ENCODE peak calls at places on chromosomes 5 and 9, in six cellular contexts. One of them, this sample, is unnamed.
A peak's percentile ranks its signal among the peaks of the same experiment; 100 is the strongest.

GRCh38 chr5:58999804-59000595 is 417.1 kb downstream of the RAB3C start:
- DNase-seq in GM23338: peak; percentile 93
- DNase-seq in astrocyte of the spinal cord: no peak
- DNase-seq in neural crest cell: peak; percentile 2
- DNase-seq in ovary: no peak
- DNase-seq in K562: peak; percentile 24
- DNase-seq in this sample: no peak

GRCh38 chr9:102124465-102124864 is 386.0 kb upstream of the GRIN3A start:
- DNase-seq in GM23338: no peak
- DNase-seq in astrocyte of the spinal cord: no peak
- DNase-seq in neural crest cell: no peak
- DNase-seq in ovary: no peak
- DNase-seq in K562: no peak
- DNase-seq in this sample: no peak

GRCh38 chr5:29162297-29162696 is 2031.2 kb upstream of the CDH6 start:
- DNase-seq in GM23338: no peak
- DNase-seq in astrocyte of the spinal cord: no peak
- DNase-seq in neural crest cell: no peak
- DNase-seq in ovary: no peak
- DNase-seq in K562: no peak
- DNase-seq in this sample: no peak

GRCh38 chr5:133610489-133611356 is 1.6 kb downstream of the FSTL4 start:
- DNase-seq in GM23338: peak; percentile 91
- DNase-seq in astrocyte of the spinal cord: peak; percentile 12
- DNase-seq in neural crest cell: peak; percentile 73
- DNase-seq in ovary: no peak
- DNase-seq in K562: peak; percentile 45
- DNase-seq in this sample: no peak

GRCh38 chr5:38905516-38905915 is 59.7 kb downstream of the OSMR start:
- DNase-seq in GM23338: no peak
- DNase-seq in astrocyte of the spinal cord: peak; percentile 12
- DNase-seq in neural crest cell: no peak
- DNase-seq in ovary: no peak
- DNase-seq in K562: no peak
- DNase-seq in this sample: peak; percentile 58

GRCh38 chr5:75116836-75117235 is 64.5 kb upstream of the GCNT4 start:
- DNase-seq in GM23338: no peak
- DNase-seq in astrocyte of the spinal cord: no peak
- DNase-seq in neural crest cell: no peak
- DNase-seq in ovary: no peak
- DNase-seq in K562: no peak
- DNase-seq in this sample: no peak

GRCh38 chr5:160083501-160083900 is 35.7 kb downstream of the PWWP2A start:
- DNase-seq in GM23338: no peak
- DNase-seq in astrocyte of the spinal cord: no peak
- DNase-seq in neural crest cell: no peak
- DNase-seq in ovary: no peak
- DNase-seq in K562: no peak
- DNase-seq in this sample: no peak

GRCh38 chr5:156394642-156395393 is 67.9 kb downstream of the SGCD start:
- DNase-seq in GM23338: no peak
- DNase-seq in astrocyte of the spinal cord: no peak
- DNase-seq in neural crest cell: no peak
- DNase-seq in ovary: no peak
- DNase-seq in K562: no peak
- DNase-seq in this sample: peak; percentile 36

GRCh38 chr9:34884732-34885131 is 73.4 kb upstream of the PHF24 start:
- DNase-seq in GM23338: no peak
- DNase-seq in astrocyte of the spinal cord: no peak
- DNase-seq in neural crest cell: no peak
- DNase-seq in ovary: no peak
- DNase-seq in K562: no peak
- DNase-seq in this sample: no peak

GRCh38 chr5:55540024-55540423 is 5.3 kb upstream of the PLPP1 start:
- DNase-seq in GM23338: no peak
- DNase-seq in astrocyte of the spinal cord: no peak
- DNase-seq in neural crest cell: no peak
- DNase-seq in ovary: no peak
- DNase-seq in K562: no peak
- DNase-seq in this sample: peak; percentile 13

GRCh38 chr5:96067902-96068614 is 106.4 kb upstream of the ELL2 start:
- DNase-seq in GM23338: no peak
- DNase-seq in astrocyte of the spinal cord: peak; percentile 82
- DNase-seq in neural crest cell: no peak
- DNase-seq in ovary: no peak
- DNase-seq in K562: no peak
- DNase-seq in this sample: peak; percentile 90

GRCh38 chr9:136043386-136044054 is 51.6 kb downstream of the NACC2 start:
- DNase-seq in GM23338: no peak
- DNase-seq in astrocyte of the spinal cord: no peak
- DNase-seq in neural crest cell: no peak
- DNase-seq in ovary: no peak
- DNase-seq in K562: no peak
- DNase-seq in this sample: no peak

GRCh38 chr9:115226152-115226551 is 108.2 kb upstream of the TNC start:
- DNase-seq in GM23338: peak; percentile 15
- DNase-seq in astrocyte of the spinal cord: no peak
- DNase-seq in neural crest cell: no peak
- DNase-seq in ovary: no peak
- DNase-seq in K562: no peak
- DNase-seq in this sample: no peak

GRCh38 chr5:136066705-136067271 is 38.0 kb downstream of the TGFBI start:
- DNase-seq in GM23338: peak; percentile 21
- DNase-seq in astrocyte of the spinal cord: no peak
- DNase-seq in neural crest cell: no peak
- DNase-seq in ovary: peak; percentile 28
- DNase-seq in K562: no peak
- DNase-seq in this sample: peak; percentile 80

GRCh38 chr5:89034588-89034987 is 151.6 kb upstream of the MEF2C start:
- DNase-seq in GM23338: no peak
- DNase-seq in astrocyte of the spinal cord: peak; percentile 18
- DNase-seq in neural crest cell: no peak
- DNase-seq in ovary: no peak
- DNase-seq in K562: no peak
- DNase-seq in this sample: peak; percentile 27

GRCh38 chr5:132825165-132825823 is 5.2 kb downstream of the SHROOM1 start:
- DNase-seq in GM23338: peak; percentile 76
- DNase-seq in astrocyte of the spinal cord: no peak
- DNase-seq in neural crest cell: no peak
- DNase-seq in ovary: no peak
- DNase-seq in K562: no peak
- DNase-seq in this sample: no peak

GRCh38 chr5:1975898-1976765 is 93.4 kb upstream of the IRX4 start:
- DNase-seq in GM23338: no peak
- DNase-seq in astrocyte of the spinal cord: no peak
- DNase-seq in neural crest cell: no peak
- DNase-seq in ovary: no peak
- DNase-seq in K562: no peak
- DNase-seq in this sample: peak; percentile 38
- TF ChIP-seq CTCF in GM23338: peak; percentile 43
- TF ChIP-seq CTCF in astrocyte of the spinal cord: no peak
- TF ChIP-seq CTCF in neural crest cell: no peak
- TF ChIP-seq CTCF in ovary: no peak
- TF ChIP-seq CTCF in K562: no peak
- TF ChIP-seq CTCF in this sample: peak; percentile 19

GRCh38 chr9:112550531-112550930 is 63.9 kb downstream of the KIAA1958 start:
- DNase-seq in GM23338: peak; percentile 66
- DNase-seq in astrocyte of the spinal cord: no peak
- DNase-seq in neural crest cell: no peak
- DNase-seq in ovary: no peak
- DNase-seq in K562: no peak
- DNase-seq in this sample: no peak

GRCh38 chr9:112545237-112545636 is 58.6 kb downstream of the KIAA1958 start:
- DNase-seq in GM23338: no peak
- DNase-seq in astrocyte of the spinal cord: no peak
- DNase-seq in neural crest cell: no peak
- DNase-seq in ovary: no peak
- DNase-seq in K562: no peak
- DNase-seq in this sample: no peak

GRCh38 chr9:112547712-112548440 is 61.2 kb downstream of the KIAA1958 start:
- DNase-seq in GM23338: peak; percentile 77
- DNase-seq in astrocyte of the spinal cord: no peak
- DNase-seq in neural crest cell: no peak
- DNase-seq in ovary: no peak
- DNase-seq in K562: no peak
- DNase-seq in this sample: no peak

GRCh38 chr9:112546149-112547012 is 59.8 kb downstream of the KIAA1958 start:
- DNase-seq in GM23338: peak; percentile 52
- DNase-seq in astrocyte of the spinal cord: peak; percentile 50
- DNase-seq in neural crest cell: no peak
- DNase-seq in ovary: no peak
- DNase-seq in K562: peak; percentile 46
- DNase-seq in this sample: no peak

DNA sequence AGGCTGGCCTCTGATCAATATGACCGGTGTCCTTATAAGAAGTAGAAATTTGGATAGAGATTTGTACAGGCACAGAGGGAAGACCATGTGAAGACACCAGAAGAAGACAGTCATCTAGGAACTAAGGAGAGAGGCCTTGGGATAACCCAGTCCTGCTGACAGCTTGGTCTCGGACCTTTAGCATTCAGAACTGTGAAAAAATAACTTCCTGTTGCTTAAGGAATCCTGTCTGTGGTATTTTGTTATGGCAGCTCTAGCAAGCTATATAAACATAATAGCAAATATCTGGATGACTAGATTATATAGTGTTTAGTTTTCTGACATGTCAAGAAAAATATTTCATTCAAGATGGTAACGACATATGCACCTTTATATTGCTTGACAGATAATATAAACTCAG is 62.2 kb downstream of the KIAA1958 start:
- DNase-seq in GM23338: no peak
- DNase-seq in astrocyte of the spinal cord: no peak
- DNase-seq in neural crest cell: no peak
- DNase-seq in ovary: no peak
- DNase-seq in K562: no peak
- DNase-seq in this sample: no peak
- TF ChIP-seq CTCF in GM23338: no peak
- TF ChIP-seq CTCF in astrocyte of the spinal cord: no peak
- TF ChIP-seq CTCF in neural crest cell: no peak
- TF ChIP-seq CTCF in ovary: no peak
- TF ChIP-seq CTCF in K562: no peak
- TF ChIP-seq CTCF in this sample: no peak

DNA sequence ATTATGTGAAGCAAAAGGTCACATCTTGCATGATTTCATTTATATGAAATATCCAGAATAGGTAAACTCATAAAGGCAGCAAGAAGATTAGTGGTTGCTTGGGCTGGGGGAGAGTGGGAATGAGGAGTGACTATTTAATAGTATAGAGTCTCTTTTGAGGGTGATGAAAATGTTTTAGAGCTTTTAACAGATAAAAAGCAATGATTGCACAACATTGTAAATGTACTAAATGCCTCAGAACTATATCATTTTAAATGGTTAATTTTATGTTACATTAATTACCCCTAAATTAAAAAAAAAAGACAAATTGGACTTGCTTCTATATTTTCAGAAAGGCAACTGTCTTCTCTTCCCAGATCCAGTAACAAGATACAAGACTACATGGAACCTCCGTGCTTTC is 21.9 kb upstream of the TTC39B start:
- DNase-seq in GM23338: no peak
- DNase-seq in astrocyte of the spinal cord: no peak
- DNase-seq in neural crest cell: no peak
- DNase-seq in ovary: no peak
- DNase-seq in K562: no peak
- DNase-seq in this sample: no peak
- TF ChIP-seq CTCF in GM23338: no peak
- TF ChIP-seq CTCF in astrocyte of the spinal cord: no peak
- TF ChIP-seq CTCF in neural crest cell: no peak
- TF ChIP-seq CTCF in ovary: no peak
- TF ChIP-seq CTCF in K562: no peak
- TF ChIP-seq CTCF in this sample: no peak

DNA sequence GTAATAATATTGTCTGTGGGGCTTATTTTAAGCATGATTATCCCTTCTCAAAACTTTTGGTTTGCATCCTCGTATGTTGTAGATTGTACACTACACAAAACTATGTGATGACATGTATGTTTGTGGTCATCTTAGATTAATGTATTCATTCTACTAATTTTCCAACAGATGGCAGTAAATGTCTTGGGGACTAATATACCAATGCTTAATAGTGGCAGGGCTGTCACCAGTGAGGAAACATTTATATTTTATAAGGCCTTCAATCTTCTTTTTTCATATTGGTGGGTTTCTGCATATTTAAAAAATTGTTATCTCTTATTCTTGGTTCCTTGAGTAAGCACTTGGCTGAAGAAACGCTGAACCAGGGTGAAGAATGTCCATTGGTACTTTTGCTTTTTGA is 530.4 kb downstream of the RASEF start:
- DNase-seq in GM23338: no peak
- DNase-seq in astrocyte of the spinal cord: no peak
- DNase-seq in neural crest cell: no peak
- DNase-seq in ovary: no peak
- DNase-seq in K562: no peak
- DNase-seq in this sample: peak; percentile 56
- TF ChIP-seq CTCF in GM23338: peak; percentile 41
- TF ChIP-seq CTCF in astrocyte of the spinal cord: peak; percentile 14
- TF ChIP-seq CTCF in neural crest cell: peak; percentile 51
- TF ChIP-seq CTCF in ovary: no peak
- TF ChIP-seq CTCF in K562: no peak
- TF ChIP-seq CTCF in this sample: peak; percentile 41

GRCh38 chr9:5437254-5438216 is at the start of gene PLGRKT:
- DNase-seq in GM23338: peak; percentile 97
- DNase-seq in astrocyte of the spinal cord: peak; percentile 93
- DNase-seq in neural crest cell: peak; percentile 75
- DNase-seq in ovary: peak; percentile 92
- DNase-seq in K562: peak; percentile 39
- DNase-seq in this sample: peak; percentile 89
- TF ChIP-seq CTCF in GM23338: peak; percentile 19
- TF ChIP-seq CTCF in astrocyte of the spinal cord: no peak
- TF ChIP-seq CTCF in neural crest cell: peak; percentile 46
- TF ChIP-seq CTCF in ovary: peak; percentile 16
- TF ChIP-seq CTCF in K562: no peak
- TF ChIP-seq CTCF in this sample: no peak

DNA sequence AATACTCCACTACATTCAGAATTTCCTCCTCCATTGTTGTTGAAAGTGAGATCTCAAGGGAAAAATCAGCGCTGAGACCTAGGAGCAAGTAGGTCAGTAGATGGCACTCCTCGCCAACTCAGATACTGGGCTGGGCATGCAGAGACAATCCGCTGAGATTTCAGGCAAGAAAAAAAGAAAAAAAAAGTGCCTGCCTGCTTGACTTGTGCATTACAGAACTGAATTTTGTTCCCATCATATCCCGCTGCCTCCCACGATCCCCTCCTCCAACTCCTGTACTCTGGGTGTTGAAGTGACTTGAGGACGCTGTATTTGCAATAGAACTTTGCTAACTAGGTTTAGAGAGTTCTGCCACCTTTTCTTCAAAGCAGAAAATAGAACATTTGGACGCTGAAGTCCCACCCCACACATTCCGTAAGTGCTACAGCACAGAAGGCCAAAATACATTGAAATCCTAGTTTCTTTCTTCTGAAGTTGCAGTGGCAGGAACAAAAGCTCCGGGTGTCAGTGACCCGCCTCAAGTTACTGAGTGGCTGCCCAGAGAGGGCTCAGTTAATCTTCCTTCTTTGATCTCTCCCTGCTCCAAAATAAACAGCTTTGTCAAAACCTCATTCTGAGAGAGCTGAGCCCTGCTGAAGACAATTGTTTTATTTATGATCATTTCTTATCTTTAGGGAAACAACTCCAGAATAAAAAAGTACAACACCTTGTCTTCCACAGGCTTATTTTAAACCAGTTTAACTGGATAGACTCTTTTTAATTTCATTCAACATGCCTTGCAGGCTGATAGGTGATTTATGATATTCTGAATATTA is 265.7 kb downstream of the MLLT3 start:
- DNase-seq in GM23338: peak; percentile 90
- DNase-seq in astrocyte of the spinal cord: peak; percentile 86
- DNase-seq in neural crest cell: peak; percentile 56
- DNase-seq in ovary: peak; percentile 58
- DNase-seq in K562: no peak
- DNase-seq in this sample: peak; percentile 88
- TF ChIP-seq CTCF in GM23338: peak; percentile 92
- TF ChIP-seq CTCF in astrocyte of the spinal cord: peak; percentile 75
- TF ChIP-seq CTCF in neural crest cell: peak; percentile 78
- TF ChIP-seq CTCF in ovary: no peak
- TF ChIP-seq CTCF in K562: no peak
- TF ChIP-seq CTCF in this sample: peak; percentile 56

This sample was measured in fibroblast of the aortic adventitia.